ENCODE peak calls at places on chromosome 15, in six cellular contexts. Y is upper lobe of left lung, B is transverse colon, H is sigmoid colon, U is suprapubic skin, N is K562. J is an unnamed sample.

GRCh38 chr15:28937271-28937670 is 51.5 kb downstream of the APBA2 start:
- DNase-seq in Y (no peak), N (no peak), U (no peak), B (no peak), H (no peak), J (no peak)

GRCh38 chr15:70345251-70346019 is 247.7 kb upstream of the TLE3 start:
- DNase-seq in H (no peak), Y (no peak), N (no peak), B (no peak), U (no peak), J (no peak)

GRCh38 chr15:57237282-57237642 is 139.0 kb upstream of the CGNL1 start:
- DNase-seq in Y (no peak), N (no peak), B (no peak), U (no peak), H (no peak), J (no peak)

GRCh38 chr15:67199881-67200763 is 54.3 kb downstream of the AAGAB start:
- DNase-seq in N (no peak), H (no peak), U (no peak), B (no peak), Y (no peak), J (no peak)

GRCh38 chr15:85782112-85782511 is 12.6 kb downstream of the KLHL25 start:
- DNase-seq in U (no peak), H (no peak), N (no peak), Y (no peak), B (no peak), J (no peak)

GRCh38 chr15:55649058-55649423 is 60.9 kb upstream of the PYGO1 start:
- DNase-seq in Y (no peak), N (no peak), B (no peak), U (no peak), H (no peak), J (no peak)

GRCh38 chr15:84874991-84875390 is 9.5 kb upstream of the SLC28A1 start:
- DNase-seq in N (no peak), U (no peak), B (no peak), H (no peak), Y (no peak), J (no peak)

GRCh38 chr15:79682851-79683288 is 213.9 kb downstream of the MTHFS start:
- DNase-seq in N (no peak), U (no peak), Y (no peak), H (no peak), B (no peak), J (no peak)

GRCh38 chr15:49116108-49116507 is 39.3 kb downstream of the COPS2 start:
- DNase-seq in Y (no peak), H (no peak), U (no peak), N (no peak), B (no peak), J (no peak)

GRCh38 chr15:76073554-76073953 is 13.8 kb downstream of the TMEM266 start:
- DNase-seq in U (no peak), H (no peak), Y (no peak), B (no peak), N (no peak), J (no peak)

GRCh38 chr15:73965094-73965729 is 26.9 kb downstream of the STOML1 start:
- DNase-seq in Y (peak; percentile 10), U (no peak), B (no peak), N (no peak), H (peak; percentile 62), J (no peak)

GRCh38 chr15:45606413-45606812 is 19.2 kb downstream of the BLOC1S6 start:
- DNase-seq in N (no peak), B (no peak), H (no peak), Y (no peak), U (no peak), J (no peak)

GRCh38 chr15:95944856-95945255 is 385.6 kb upstream of the NR2F2 start:
- DNase-seq in U (no peak), B (no peak), Y (no peak), N (no peak), H (no peak), J (no peak)

GRCh38 chr15:60614862-60615771 is 136.2 kb upstream of the ICE2 start:
- DNase-seq in U (no peak), Y (no peak), H (no peak), N (peak; percentile 85), B (peak; percentile 40), J (no peak)

GRCh38 chr15:48936666-48937065 is 27.1 kb downstream of the SHC4 start:
- DNase-seq in N (no peak), B (no peak), H (no peak), U (no peak), Y (no peak), J (no peak)

GRCh38 chr15:68699881-68700394 is 120.8 kb downstream of the ANP32A start:
- DNase-seq in B (no peak), U (no peak), N (no peak), Y (no peak), H (peak; percentile 67), J (no peak)

GRCh38 chr15:68699124-68699880 is 120.5 kb downstream of the CORO2B start:
- DNase-seq in B (no peak), Y (no peak), H (no peak), N (no peak), U (no peak), J (no peak)

GRCh38 chr15:68701886-68702285 is 118.8 kb downstream of the ANP32A start:
- DNase-seq in Y (no peak), U (no peak), H (no peak), N (no peak), B (no peak), J (no peak)

GRCh38 chr15:68698708-68699107 is 119.9 kb downstream of the CORO2B start:
- DNase-seq in U (no peak), N (no peak), H (no peak), B (no peak), Y (no peak), J (no peak)

DNA sequence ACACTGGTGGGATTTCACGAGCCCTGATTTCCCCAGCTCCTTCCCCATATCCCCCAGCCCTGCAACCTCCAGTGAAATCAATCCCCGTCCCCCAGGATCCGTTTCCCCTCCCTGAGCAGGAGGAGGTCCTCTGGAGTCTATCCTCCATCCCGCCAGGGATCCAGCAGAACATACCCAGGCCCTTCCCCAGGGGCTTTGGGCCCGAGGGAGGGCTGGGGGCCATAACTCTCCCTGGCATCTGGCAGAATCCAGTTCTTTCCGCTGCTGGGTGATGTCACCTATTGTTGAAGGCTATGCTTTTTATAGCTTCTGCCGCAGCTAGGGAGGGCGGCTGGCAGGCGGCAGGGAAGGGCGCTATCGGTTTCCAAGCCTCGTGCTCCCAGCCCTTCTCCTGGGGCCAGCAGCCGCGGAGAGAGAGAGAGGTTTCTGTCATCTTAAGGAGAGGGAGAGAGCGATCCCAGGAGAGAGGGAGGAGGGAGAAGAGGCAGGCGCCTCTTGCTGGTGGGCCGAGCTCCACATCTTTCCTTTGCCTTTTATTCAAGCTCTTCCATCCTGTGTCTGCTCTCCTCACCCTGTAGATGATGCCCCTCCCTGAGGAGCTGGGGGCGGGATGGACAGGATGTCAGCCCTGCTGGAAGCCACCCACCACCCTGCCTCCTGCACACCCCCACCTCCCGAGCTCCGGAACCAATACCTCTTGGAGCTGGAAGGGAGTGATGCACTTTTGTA is 120.1 kb downstream of the ANP32A start:
- DNase-seq in N (no peak), B (peak; percentile 20), U (no peak), H (peak; percentile 86), Y (no peak), J (no peak)
- TF ChIP-seq POLR2AphosphoS5 in N (no peak), B (no peak), U (no peak), H (no peak), Y (no peak), J (no peak)

DNA sequence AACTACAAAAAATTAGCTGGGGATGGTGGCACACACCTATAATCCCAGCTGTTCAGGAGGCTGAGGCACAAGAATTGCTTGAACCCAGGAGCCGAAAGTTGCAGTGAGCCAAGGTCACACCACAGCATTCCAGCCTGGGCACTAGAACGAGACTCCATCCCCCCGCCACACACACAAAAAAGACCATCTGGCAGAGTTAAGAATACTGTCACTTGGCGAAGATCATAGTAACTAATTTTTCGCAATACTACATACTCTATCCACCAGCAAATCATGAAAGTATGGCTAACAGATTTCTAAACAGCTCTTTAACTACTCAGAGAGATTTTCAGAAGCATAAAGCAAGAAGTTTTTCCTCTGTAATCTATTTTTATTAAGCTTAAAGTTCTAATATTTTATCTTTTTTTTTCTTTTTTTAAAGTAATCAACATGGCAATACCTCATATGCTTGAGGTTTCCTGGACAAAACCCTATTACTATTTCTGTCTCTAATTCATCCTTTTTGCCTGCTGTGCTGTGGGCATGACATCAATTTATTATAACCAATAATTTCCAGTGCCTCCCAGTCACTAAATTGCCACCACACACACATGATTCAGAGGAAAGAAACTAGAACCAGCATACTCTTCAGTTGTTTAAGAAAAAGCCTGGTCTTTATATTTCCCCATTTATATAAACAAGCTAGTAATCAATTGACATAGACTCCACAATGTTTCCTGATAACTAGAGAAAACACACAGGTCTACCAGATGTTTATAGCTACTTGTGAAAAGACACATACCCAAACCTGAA is 46.9 kb downstream of the CHSY1 start:
- DNase-seq in Y (no peak), U (no peak), B (no peak), N (no peak), H (no peak), J (no peak)
- TF ChIP-seq EP300 in Y (no peak), U (no peak), B (no peak), N (no peak), H (no peak), J (no peak)

GRCh38 chr15:64619880-64620839 is 155.2 kb downstream of the RBPMS2 start:
- DNase-seq in N (no peak), B (no peak), H (no peak), Y (no peak), U (no peak), J (no peak)

GRCh38 chr15:64623347-64624024 is 151.9 kb downstream of the RBPMS2 start:
- DNase-seq in B (no peak), Y (no peak), N (no peak), H (no peak), U (no peak), J (no peak)

GRCh38 chr15:64624242-64624641 is 151.1 kb downstream of the RBPMS2 start:
- DNase-seq in N (no peak), B (no peak), H (no peak), Y (no peak), U (no peak), J (no peak)

GRCh38 chr15:64620991-64621495 is 154.3 kb downstream of the RBPMS2 start:
- DNase-seq in H (no peak), N (no peak), B (no peak), Y (no peak), U (no peak), J (no peak)

DNA sequence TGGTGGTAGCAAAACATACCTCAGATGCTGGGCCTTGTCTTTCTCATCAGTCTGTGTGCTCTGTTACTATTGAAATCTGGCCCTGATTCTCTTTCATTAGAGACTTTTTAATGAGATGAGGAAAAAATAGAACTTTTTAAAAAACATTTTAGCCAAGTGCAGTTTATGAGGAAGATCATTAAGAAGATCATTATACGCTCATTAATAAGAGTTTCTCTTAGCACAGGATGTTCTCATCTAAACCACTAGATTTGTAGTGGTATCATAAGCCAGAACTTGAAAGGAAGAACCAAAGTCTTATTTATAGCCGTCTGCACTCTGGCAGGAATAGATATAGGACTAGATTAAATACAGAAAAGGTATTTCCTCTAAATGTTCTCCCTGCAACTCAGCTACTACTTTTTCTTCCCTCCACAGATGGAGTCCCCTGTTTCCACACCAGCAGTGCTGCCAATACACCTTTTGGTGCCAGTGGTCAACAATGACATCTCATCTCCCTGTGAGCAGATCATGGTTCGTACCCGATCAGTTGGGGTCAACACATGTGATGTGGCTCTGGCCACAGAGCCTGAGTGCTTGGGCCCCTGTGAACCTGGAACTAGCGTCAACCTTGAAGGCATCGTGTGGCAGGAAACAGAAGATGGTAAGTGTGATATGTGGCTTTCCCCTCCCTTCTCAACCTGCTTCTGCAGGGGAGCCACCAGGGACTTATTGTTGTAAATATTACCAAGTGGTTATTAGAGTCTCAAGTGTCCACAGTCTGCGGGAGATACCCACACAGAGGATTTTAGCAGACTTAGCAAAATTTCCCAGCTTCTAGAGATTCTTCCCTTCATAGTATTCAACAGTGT is 152.8 kb downstream of the RBPMS2 start:
- DNase-seq in H (no peak), Y (no peak), B (peak; percentile 19), U (no peak), N (peak; percentile 23), J (no peak)
- TF ChIP-seq POLR2AphosphoS5 in H (no peak), Y (no peak), B (no peak), U (no peak), N (no peak), J (no peak)

GRCh38 chr15:62896969-62897486 is 145.5 kb upstream of the TPM1 start:
- DNase-seq in B (peak; percentile 83), H (peak; percentile 97), N (peak; percentile 67), Y (peak; percentile 73), U (peak; percentile 86), J (peak; percentile 88)
- TF ChIP-seq EP300 in B (peak; percentile 89), H (peak; percentile 70), N (no peak), Y (no peak), U (peak; percentile 89), J (peak; percentile 80)

J was measured in stomach.